ENCODE peak calls at places on chromosomes 13 and 19, in six cellular contexts. K, A, S, G, T and H are unnamed samples.

GRCh38 chr19:41637484-41637883 is 10.6 kb upstream of the CEACAM4 start:
- DNase-seq in K (peak; percentile 79), A (no peak), S (no peak), G (no peak), T (no peak), H (no peak)

GRCh38 chr13:29260684-29261083 is 334.8 kb downstream of the SLC7A1 start:
- DNase-seq in K (no peak), A (peak; percentile 23), S (no peak), G (no peak), T (no peak), H (no peak)

GRCh38 chr19:47509973-47510372 is 4.9 kb downstream of the NAPA start:
- DNase-seq in K (no peak), A (no peak), S (no peak), G (no peak), T (no peak), H (no peak)

GRCh38 chr13:49597043-49597669 is 11.8 kb upstream of the RCBTB1 start:
- DNase-seq in K (no peak), A (no peak), S (no peak), G (no peak), T (no peak), H (no peak)

GRCh38 chr19:2533072-2533425 is 57.1 kb downstream of the GADD45B start:
- DNase-seq in K (no peak), A (no peak), S (no peak), G (no peak), T (no peak), H (no peak)

GRCh38 chr13:38045278-38046048 is 175.9 kb upstream of the TRPC4 start:
- DNase-seq in K (no peak), A (peak; percentile 76), S (no peak), G (no peak), T (no peak), H (no peak)

GRCh38 chr19:46764817-46765291 is 18.6 kb upstream of the STRN4 start:
- DNase-seq in K (no peak), A (no peak), S (no peak), G (no peak), T (no peak), H (no peak)

GRCh38 chr19:8021374-8021773 is 15.9 kb upstream of the ELAVL1 start:
- DNase-seq in K (no peak), A (no peak), S (no peak), G (no peak), T (no peak), H (no peak)

GRCh38 chr19:13850910-13851753 is 25.8 kb upstream of the NANOS3 start:
- DNase-seq in K (peak; percentile 97), A (peak; percentile 88), S (no peak), G (peak; percentile 22), T (peak; percentile 74), H (no peak)

GRCh38 chr19:54420383-54421168 is 5.3 kb downstream of the TTYH1 start:
- DNase-seq in K (no peak), A (peak; percentile 52), S (no peak), G (no peak), T (no peak), H (no peak)